ENCODE peak calls at places on chromosome 3, in ten cellular contexts. One of them, this sample, is unnamed.
A peak's percentile ranks its signal among the peaks of the same experiment; 100 is the strongest.

GRCh38 chr3:126721246-126721645 is 17.2 kb downstream of the CHCHD6 start:
- DNase-seq in right lobe of liver: no peak
- DNase-seq in brain microvascular endothelial cell: no peak
- DNase-seq in naive thymus-derived CD8-positive, alpha-beta T cell: no peak
- DNase-seq in activated CD4-positive, alpha-beta T cell treated with anti-CD3 and anti-CD28 coated beads, Interleukin-2, amount 10 ng/mL, durations not matched to agents 7 days and 5 days: no peak
- DNase-seq in NCI-H2029: no peak
- DNase-seq in tibial artery: no peak
- DNase-seq in sciatic nerve: no peak
- DNase-seq in posterior cingulate gyrus: no peak
- DNase-seq in MM.1S: no peak
- DNase-seq in this sample: no peak

GRCh38 chr3:179716811-179717210 is 64.0 kb downstream of the USP13 start:
- DNase-seq in right lobe of liver: no peak
- DNase-seq in brain microvascular endothelial cell: peak; percentile 74
- DNase-seq in naive thymus-derived CD8-positive, alpha-beta T cell: no peak
- DNase-seq in activated CD4-positive, alpha-beta T cell treated with anti-CD3 and anti-CD28 coated beads, Interleukin-2, amount 10 ng/mL, durations not matched to agents 7 days and 5 days: no peak
- DNase-seq in NCI-H2029: no peak
- DNase-seq in tibial artery: no peak
- DNase-seq in sciatic nerve: no peak
- DNase-seq in posterior cingulate gyrus: no peak
- DNase-seq in MM.1S: no peak
- DNase-seq in this sample: peak; percentile 6

GRCh38 chr3:58392191-58392590 is 41.4 kb downstream of the PDHB start:
- DNase-seq in right lobe of liver: no peak
- DNase-seq in brain microvascular endothelial cell: peak; percentile 14
- DNase-seq in naive thymus-derived CD8-positive, alpha-beta T cell: no peak
- DNase-seq in activated CD4-positive, alpha-beta T cell treated with anti-CD3 and anti-CD28 coated beads, Interleukin-2, amount 10 ng/mL, durations not matched to agents 7 days and 5 days: no peak
- DNase-seq in NCI-H2029: no peak
- DNase-seq in tibial artery: no peak
- DNase-seq in sciatic nerve: no peak
- DNase-seq in posterior cingulate gyrus: no peak
- DNase-seq in MM.1S: no peak
- DNase-seq in this sample: no peak

GRCh38 chr3:114565201-114565600 is 271.4 kb downstream of the TIGIT start:
- DNase-seq in right lobe of liver: no peak
- DNase-seq in brain microvascular endothelial cell: no peak
- DNase-seq in naive thymus-derived CD8-positive, alpha-beta T cell: no peak
- DNase-seq in activated CD4-positive, alpha-beta T cell treated with anti-CD3 and anti-CD28 coated beads, Interleukin-2, amount 10 ng/mL, durations not matched to agents 7 days and 5 days: no peak
- DNase-seq in NCI-H2029: no peak
- DNase-seq in tibial artery: peak; percentile 74
- DNase-seq in sciatic nerve: peak; percentile 63
- DNase-seq in posterior cingulate gyrus: no peak
- DNase-seq in MM.1S: no peak
- DNase-seq in this sample: no peak

GRCh38 chr3:122235147-122235546 is 51.7 kb downstream of the CASR start:
- DNase-seq in right lobe of liver: no peak
- DNase-seq in brain microvascular endothelial cell: no peak
- DNase-seq in naive thymus-derived CD8-positive, alpha-beta T cell: no peak
- DNase-seq in activated CD4-positive, alpha-beta T cell treated with anti-CD3 and anti-CD28 coated beads, Interleukin-2, amount 10 ng/mL, durations not matched to agents 7 days and 5 days: no peak
- DNase-seq in NCI-H2029: no peak
- DNase-seq in tibial artery: no peak
- DNase-seq in sciatic nerve: no peak
- DNase-seq in posterior cingulate gyrus: no peak
- DNase-seq in MM.1S: no peak
- DNase-seq in this sample: peak; percentile 51

GRCh38 chr3:99911433-99911832 is 93.8 kb downstream of the CMSS1 start:
- DNase-seq in right lobe of liver: no peak
- DNase-seq in brain microvascular endothelial cell: no peak
- DNase-seq in naive thymus-derived CD8-positive, alpha-beta T cell: no peak
- DNase-seq in activated CD4-positive, alpha-beta T cell treated with anti-CD3 and anti-CD28 coated beads, Interleukin-2, amount 10 ng/mL, durations not matched to agents 7 days and 5 days: no peak
- DNase-seq in NCI-H2029: no peak
- DNase-seq in tibial artery: no peak
- DNase-seq in sciatic nerve: no peak
- DNase-seq in posterior cingulate gyrus: no peak
- DNase-seq in MM.1S: no peak
- DNase-seq in this sample: no peak

GRCh38 chr3:129161860-129162271 is 1.0 kb upstream of the ISY1 start:
- DNase-seq in right lobe of liver: peak; percentile 42
- DNase-seq in brain microvascular endothelial cell: no peak
- DNase-seq in naive thymus-derived CD8-positive, alpha-beta T cell: peak; percentile 65
- DNase-seq in activated CD4-positive, alpha-beta T cell treated with anti-CD3 and anti-CD28 coated beads, Interleukin-2, amount 10 ng/mL, durations not matched to agents 7 days and 5 days: peak; percentile 43
- DNase-seq in NCI-H2029: no peak
- DNase-seq in tibial artery: no peak
- DNase-seq in sciatic nerve: no peak
- DNase-seq in posterior cingulate gyrus: no peak
- DNase-seq in MM.1S: peak; percentile 45
- DNase-seq in this sample: peak; percentile 40

GRCh38 chr3:62562596-62562995 is 189.2 kb upstream of the FEZF2 start:
- DNase-seq in right lobe of liver: no peak
- DNase-seq in brain microvascular endothelial cell: no peak
- DNase-seq in naive thymus-derived CD8-positive, alpha-beta T cell: no peak
- DNase-seq in activated CD4-positive, alpha-beta T cell treated with anti-CD3 and anti-CD28 coated beads, Interleukin-2, amount 10 ng/mL, durations not matched to agents 7 days and 5 days: no peak
- DNase-seq in NCI-H2029: no peak
- DNase-seq in tibial artery: peak; percentile 70
- DNase-seq in sciatic nerve: no peak
- DNase-seq in posterior cingulate gyrus: no peak
- DNase-seq in MM.1S: no peak
- DNase-seq in this sample: no peak

GRCh38 chr3:32401141-32401540 is 9.5 kb downstream of the CMTM7 start:
- DNase-seq in right lobe of liver: no peak
- DNase-seq in brain microvascular endothelial cell: no peak
- DNase-seq in naive thymus-derived CD8-positive, alpha-beta T cell: no peak
- DNase-seq in activated CD4-positive, alpha-beta T cell treated with anti-CD3 and anti-CD28 coated beads, Interleukin-2, amount 10 ng/mL, durations not matched to agents 7 days and 5 days: no peak
- DNase-seq in NCI-H2029: no peak
- DNase-seq in tibial artery: no peak
- DNase-seq in sciatic nerve: no peak
- DNase-seq in posterior cingulate gyrus: no peak
- DNase-seq in MM.1S: no peak
- DNase-seq in this sample: no peak

GRCh38 chr3:96813820-96814580 is 394 bp upstream of the EPHA6 start:
- DNase-seq in right lobe of liver: peak; percentile 60
- DNase-seq in brain microvascular endothelial cell: peak; percentile 4
- DNase-seq in naive thymus-derived CD8-positive, alpha-beta T cell: no peak
- DNase-seq in activated CD4-positive, alpha-beta T cell treated with anti-CD3 and anti-CD28 coated beads, Interleukin-2, amount 10 ng/mL, durations not matched to agents 7 days and 5 days: no peak
- DNase-seq in NCI-H2029: peak; percentile 61
- DNase-seq in tibial artery: peak; percentile 72
- DNase-seq in sciatic nerve: peak; percentile 62
- DNase-seq in posterior cingulate gyrus: peak; percentile 93
- DNase-seq in MM.1S: peak; percentile 25
- DNase-seq in this sample: peak; percentile 33

GRCh38 chr3:194990454-194991337 is 280.3 kb downstream of the XXYLT1 start:
- DNase-seq in right lobe of liver: no peak
- DNase-seq in brain microvascular endothelial cell: no peak
- DNase-seq in naive thymus-derived CD8-positive, alpha-beta T cell: no peak
- DNase-seq in activated CD4-positive, alpha-beta T cell treated with anti-CD3 and anti-CD28 coated beads, Interleukin-2, amount 10 ng/mL, durations not matched to agents 7 days and 5 days: no peak
- DNase-seq in NCI-H2029: no peak
- DNase-seq in tibial artery: peak; percentile 33
- DNase-seq in sciatic nerve: no peak
- DNase-seq in posterior cingulate gyrus: no peak
- DNase-seq in MM.1S: no peak
- DNase-seq in this sample: no peak

GRCh38 chr3:191388823-191389222 is 58.5 kb upstream of the UTS2B start:
- DNase-seq in right lobe of liver: no peak
- DNase-seq in brain microvascular endothelial cell: no peak
- DNase-seq in naive thymus-derived CD8-positive, alpha-beta T cell: no peak
- DNase-seq in activated CD4-positive, alpha-beta T cell treated with anti-CD3 and anti-CD28 coated beads, Interleukin-2, amount 10 ng/mL, durations not matched to agents 7 days and 5 days: no peak
- DNase-seq in NCI-H2029: no peak
- DNase-seq in tibial artery: no peak
- DNase-seq in sciatic nerve: no peak
- DNase-seq in posterior cingulate gyrus: no peak
- DNase-seq in MM.1S: no peak
- DNase-seq in this sample: no peak

GRCh38 chr3:52345521-52346110 is 29.5 kb downstream of the DNAH1 start:
- DNase-seq in right lobe of liver: no peak
- DNase-seq in brain microvascular endothelial cell: no peak
- DNase-seq in naive thymus-derived CD8-positive, alpha-beta T cell: no peak
- DNase-seq in activated CD4-positive, alpha-beta T cell treated with anti-CD3 and anti-CD28 coated beads, Interleukin-2, amount 10 ng/mL, durations not matched to agents 7 days and 5 days: no peak
- DNase-seq in NCI-H2029: no peak
- DNase-seq in tibial artery: no peak
- DNase-seq in sciatic nerve: no peak
- DNase-seq in posterior cingulate gyrus: no peak
- DNase-seq in MM.1S: no peak
- DNase-seq in this sample: no peak

GRCh38 chr3:52490938-52491526 is 4.1 kb upstream of the STAB1 start:
- DNase-seq in right lobe of liver: no peak
- DNase-seq in brain microvascular endothelial cell: peak; percentile 53
- DNase-seq in naive thymus-derived CD8-positive, alpha-beta T cell: no peak
- DNase-seq in activated CD4-positive, alpha-beta T cell treated with anti-CD3 and anti-CD28 coated beads, Interleukin-2, amount 10 ng/mL, durations not matched to agents 7 days and 5 days: no peak
- DNase-seq in NCI-H2029: no peak
- DNase-seq in tibial artery: no peak
- DNase-seq in sciatic nerve: no peak
- DNase-seq in posterior cingulate gyrus: no peak
- DNase-seq in MM.1S: no peak
- DNase-seq in this sample: no peak

GRCh38 chr3:63092545-63092944 is 185.6 kb upstream of the SYNPR start:
- DNase-seq in right lobe of liver: no peak
- DNase-seq in brain microvascular endothelial cell: no peak
- DNase-seq in naive thymus-derived CD8-positive, alpha-beta T cell: no peak
- DNase-seq in activated CD4-positive, alpha-beta T cell treated with anti-CD3 and anti-CD28 coated beads, Interleukin-2, amount 10 ng/mL, durations not matched to agents 7 days and 5 days: no peak
- DNase-seq in NCI-H2029: no peak
- DNase-seq in tibial artery: no peak
- DNase-seq in sciatic nerve: no peak
- DNase-seq in posterior cingulate gyrus: no peak
- DNase-seq in MM.1S: no peak
- DNase-seq in this sample: no peak

GRCh38 chr3:14317057-14317553 is 85.3 kb upstream of the SLC6A6 start:
- DNase-seq in right lobe of liver: no peak
- DNase-seq in brain microvascular endothelial cell: no peak
- DNase-seq in naive thymus-derived CD8-positive, alpha-beta T cell: peak; percentile 43
- DNase-seq in activated CD4-positive, alpha-beta T cell treated with anti-CD3 and anti-CD28 coated beads, Interleukin-2, amount 10 ng/mL, durations not matched to agents 7 days and 5 days: no peak
- DNase-seq in NCI-H2029: no peak
- DNase-seq in tibial artery: no peak
- DNase-seq in sciatic nerve: no peak
- DNase-seq in posterior cingulate gyrus: no peak
- DNase-seq in MM.1S: no peak
- DNase-seq in this sample: no peak

GRCh38 chr3:180802837-180803236 is 109.6 kb upstream of the FXR1 start:
- DNase-seq in right lobe of liver: no peak
- DNase-seq in brain microvascular endothelial cell: peak; percentile 3
- DNase-seq in naive thymus-derived CD8-positive, alpha-beta T cell: no peak
- DNase-seq in activated CD4-positive, alpha-beta T cell treated with anti-CD3 and anti-CD28 coated beads, Interleukin-2, amount 10 ng/mL, durations not matched to agents 7 days and 5 days: no peak
- DNase-seq in NCI-H2029: no peak
- DNase-seq in tibial artery: no peak
- DNase-seq in sciatic nerve: no peak
- DNase-seq in posterior cingulate gyrus: no peak
- DNase-seq in MM.1S: peak; percentile 71
- DNase-seq in this sample: peak; percentile 10

GRCh38 chr3:171157286-171157685 is 130.8 kb upstream of the SLC2A2 start:
- DNase-seq in right lobe of liver: no peak
- DNase-seq in brain microvascular endothelial cell: no peak
- DNase-seq in naive thymus-derived CD8-positive, alpha-beta T cell: no peak
- DNase-seq in activated CD4-positive, alpha-beta T cell treated with anti-CD3 and anti-CD28 coated beads, Interleukin-2, amount 10 ng/mL, durations not matched to agents 7 days and 5 days: no peak
- DNase-seq in NCI-H2029: no peak
- DNase-seq in tibial artery: no peak
- DNase-seq in sciatic nerve: peak; percentile 73
- DNase-seq in posterior cingulate gyrus: peak; percentile 89
- DNase-seq in MM.1S: no peak
- DNase-seq in this sample: no peak

GRCh38 chr3:149459491-149460057 is 14.9 kb upstream of the TM4SF4 start:
- DNase-seq in right lobe of liver: no peak
- DNase-seq in brain microvascular endothelial cell: no peak
- DNase-seq in naive thymus-derived CD8-positive, alpha-beta T cell: no peak
- DNase-seq in activated CD4-positive, alpha-beta T cell treated with anti-CD3 and anti-CD28 coated beads, Interleukin-2, amount 10 ng/mL, durations not matched to agents 7 days and 5 days: no peak
- DNase-seq in NCI-H2029: no peak
- DNase-seq in tibial artery: no peak
- DNase-seq in sciatic nerve: no peak
- DNase-seq in posterior cingulate gyrus: no peak
- DNase-seq in MM.1S: no peak
- DNase-seq in this sample: no peak

GRCh38 chr3:10774825-10775224 is 41.2 kb upstream of the SLC6A11 start:
- DNase-seq in right lobe of liver: no peak
- DNase-seq in brain microvascular endothelial cell: no peak
- DNase-seq in naive thymus-derived CD8-positive, alpha-beta T cell: no peak
- DNase-seq in activated CD4-positive, alpha-beta T cell treated with anti-CD3 and anti-CD28 coated beads, Interleukin-2, amount 10 ng/mL, durations not matched to agents 7 days and 5 days: no peak
- DNase-seq in NCI-H2029: no peak
- DNase-seq in tibial artery: no peak
- DNase-seq in sciatic nerve: no peak
- DNase-seq in posterior cingulate gyrus: no peak
- DNase-seq in MM.1S: no peak
- DNase-seq in this sample: no peak

GRCh38 chr3:134775831-134776230 is 19.2 kb upstream of the EPHB1 start:
- DNase-seq in right lobe of liver: no peak
- DNase-seq in brain microvascular endothelial cell: no peak
- DNase-seq in naive thymus-derived CD8-positive, alpha-beta T cell: no peak
- DNase-seq in activated CD4-positive, alpha-beta T cell treated with anti-CD3 and anti-CD28 coated beads, Interleukin-2, amount 10 ng/mL, durations not matched to agents 7 days and 5 days: no peak
- DNase-seq in NCI-H2029: no peak
- DNase-seq in tibial artery: no peak
- DNase-seq in sciatic nerve: no peak
- DNase-seq in posterior cingulate gyrus: no peak
- DNase-seq in MM.1S: no peak
- DNase-seq in this sample: no peak

GRCh38 chr3:39404943-39405686 is 1.4 kb upstream of the RPSA start:
- DNase-seq in right lobe of liver: no peak
- DNase-seq in brain microvascular endothelial cell: no peak
- DNase-seq in naive thymus-derived CD8-positive, alpha-beta T cell: no peak
- DNase-seq in activated CD4-positive, alpha-beta T cell treated with anti-CD3 and anti-CD28 coated beads, Interleukin-2, amount 10 ng/mL, durations not matched to agents 7 days and 5 days: no peak
- DNase-seq in NCI-H2029: no peak
- DNase-seq in tibial artery: no peak
- DNase-seq in sciatic nerve: no peak
- DNase-seq in posterior cingulate gyrus: no peak
- DNase-seq in MM.1S: no peak
- DNase-seq in this sample: no peak

GRCh38 chr3:15694628-15695027 is 93.1 kb downstream of the BTD start:
- DNase-seq in right lobe of liver: no peak
- DNase-seq in brain microvascular endothelial cell: no peak
- DNase-seq in naive thymus-derived CD8-positive, alpha-beta T cell: no peak
- DNase-seq in activated CD4-positive, alpha-beta T cell treated with anti-CD3 and anti-CD28 coated beads, Interleukin-2, amount 10 ng/mL, durations not matched to agents 7 days and 5 days: no peak
- DNase-seq in NCI-H2029: no peak
- DNase-seq in tibial artery: no peak
- DNase-seq in sciatic nerve: no peak
- DNase-seq in posterior cingulate gyrus: no peak
- DNase-seq in MM.1S: no peak
- DNase-seq in this sample: no peak

GRCh38 chr3:73255609-73256029 is 194.2 kb downstream of the EBLN2 start:
- DNase-seq in right lobe of liver: no peak
- DNase-seq in brain microvascular endothelial cell: peak; percentile 54
- DNase-seq in naive thymus-derived CD8-positive, alpha-beta T cell: no peak
- DNase-seq in activated CD4-positive, alpha-beta T cell treated with anti-CD3 and anti-CD28 coated beads, Interleukin-2, amount 10 ng/mL, durations not matched to agents 7 days and 5 days: no peak
- DNase-seq in NCI-H2029: peak; percentile 74
- DNase-seq in tibial artery: no peak
- DNase-seq in sciatic nerve: no peak
- DNase-seq in posterior cingulate gyrus: no peak
- DNase-seq in MM.1S: no peak
- DNase-seq in this sample: no peak

GRCh38 chr3:58333206-58334012 is 717 bp downstream of the PXK start:
- DNase-seq in right lobe of liver: peak; percentile 52
- DNase-seq in brain microvascular endothelial cell: no peak
- DNase-seq in naive thymus-derived CD8-positive, alpha-beta T cell: no peak
- DNase-seq in activated CD4-positive, alpha-beta T cell treated with anti-CD3 and anti-CD28 coated beads, Interleukin-2, amount 10 ng/mL, durations not matched to agents 7 days and 5 days: peak; percentile 35
- DNase-seq in NCI-H2029: no peak
- DNase-seq in tibial artery: peak; percentile 68
- DNase-seq in sciatic nerve: no peak
- DNase-seq in posterior cingulate gyrus: peak; percentile 85
- DNase-seq in MM.1S: peak; percentile 46
- DNase-seq in this sample: peak; percentile 54

GRCh38 chr3:197600796-197601565 is 45.2 kb upstream of the BDH1 start:
- DNase-seq in right lobe of liver: no peak
- DNase-seq in brain microvascular endothelial cell: peak; percentile 31
- DNase-seq in naive thymus-derived CD8-positive, alpha-beta T cell: no peak
- DNase-seq in activated CD4-positive, alpha-beta T cell treated with anti-CD3 and anti-CD28 coated beads, Interleukin-2, amount 10 ng/mL, durations not matched to agents 7 days and 5 days: no peak
- DNase-seq in NCI-H2029: no peak
- DNase-seq in tibial artery: no peak
- DNase-seq in sciatic nerve: no peak
- DNase-seq in posterior cingulate gyrus: no peak
- DNase-seq in MM.1S: no peak
- DNase-seq in this sample: no peak

GRCh38 chr3:58049143-58049785 is 41.0 kb downstream of the FLNB start:
- DNase-seq in right lobe of liver: peak; percentile 85
- DNase-seq in brain microvascular endothelial cell: peak; percentile 93
- DNase-seq in naive thymus-derived CD8-positive, alpha-beta T cell: no peak
- DNase-seq in activated CD4-positive, alpha-beta T cell treated with anti-CD3 and anti-CD28 coated beads, Interleukin-2, amount 10 ng/mL, durations not matched to agents 7 days and 5 days: no peak
- DNase-seq in NCI-H2029: no peak
- DNase-seq in tibial artery: peak; percentile 78
- DNase-seq in sciatic nerve: no peak
- DNase-seq in posterior cingulate gyrus: no peak
- DNase-seq in MM.1S: no peak
- DNase-seq in this sample: no peak

GRCh38 chr3:136860541-136860940 is 1.5 kb upstream of the NCK1 start:
- DNase-seq in right lobe of liver: no peak
- DNase-seq in brain microvascular endothelial cell: no peak
- DNase-seq in naive thymus-derived CD8-positive, alpha-beta T cell: no peak
- DNase-seq in activated CD4-positive, alpha-beta T cell treated with anti-CD3 and anti-CD28 coated beads, Interleukin-2, amount 10 ng/mL, durations not matched to agents 7 days and 5 days: no peak
- DNase-seq in NCI-H2029: no peak
- DNase-seq in tibial artery: no peak
- DNase-seq in sciatic nerve: no peak
- DNase-seq in posterior cingulate gyrus: no peak
- DNase-seq in MM.1S: no peak
- DNase-seq in this sample: peak; percentile 5

This sample was measured in GM12865.